ENCODE peak calls at places on chromosome 2, in seven cellular contexts. U is A549, X is esophagus squamous epithelium, Y is adrenal gland, L is HCT116, C is gastrocnemius medialis, T is endothelial cell of umbilical vein. B is an unnamed sample.
A peak's percentile ranks its signal among the peaks of the same experiment; 100 is the strongest.

GRCh38 chr2:55133467-55134315 is 83.4 kb upstream of the RTN4 start:
- DNase-seq in C (no peak), L (no peak), U (no peak), Y (peak; percentile 48), X (no peak), T (peak; percentile 61), B (no peak)

GRCh38 chr2:241121008-241121407 is 18.9 kb upstream of the MTERF4 start:
- DNase-seq in L (no peak), Y (no peak), X (no peak), C (no peak), U (no peak), T (no peak), B (no peak)

GRCh38 chr2:84906900-84907714 is 1.7 kb downstream of the TMSB10 start:
- DNase-seq in U (peak; percentile 93), T (peak; percentile 72), L (peak; percentile 83), C (peak; percentile 31), Y (peak; percentile 50), X (peak; percentile 52), B (peak; percentile 91)

GRCh38 chr2:69434753-69435152 is 2.5 kb downstream of the NFU1 start:
- DNase-seq in U (no peak), Y (no peak), C (no peak), T (no peak), X (no peak), L (no peak), B (no peak)

GRCh38 chr2:237122214-237122666 is 36.6 kb downstream of the COPS8 start:
- DNase-seq in Y (peak; percentile 67), U (peak; percentile 35), X (no peak), C (peak; percentile 49), L (peak; percentile 79), T (peak; percentile 64), B (no peak)

GRCh38 chr2:208999911-209000310 is 423.9 kb upstream of the MAP2 start:
- DNase-seq in L (no peak), X (no peak), T (no peak), C (no peak), Y (no peak), U (no peak), B (no peak)

GRCh38 chr2:12666445-12666844 is 50.3 kb upstream of the TRIB2 start:
- DNase-seq in C (no peak), L (no peak), Y (no peak), U (no peak), T (no peak), X (no peak), B (no peak)

GRCh38 chr2:101496279-101496678 is 21.4 kb upstream of the RFX8 start:
- DNase-seq in U (no peak), Y (no peak), T (no peak), C (no peak), L (no peak), X (no peak), B (no peak)

GRCh38 chr2:193963472-193964119 is 1693.4 kb upstream of the SLC39A10 start:
- DNase-seq in T (peak; percentile 65), L (peak; percentile 36), U (no peak), Y (peak; percentile 6), X (no peak), C (no peak), B (no peak)

GRCh38 chr2:234789926-234790325 is 161.9 kb upstream of the SH3BP4 start:
- DNase-seq in X (no peak), T (no peak), U (no peak), C (no peak), Y (no peak), L (no peak), B (no peak)

GRCh38 chr2:234393352-234393751 is 103.5 kb downstream of the ARL4C start:
- DNase-seq in Y (no peak), U (no peak), T (no peak), L (no peak), X (no peak), C (no peak), B (no peak)

GRCh38 chr2:192230864-192231453 is 36.2 kb upstream of the TMEFF2 start:
- DNase-seq in L (no peak), T (no peak), C (no peak), X (no peak), U (no peak), Y (no peak), B (no peak)

DNA sequence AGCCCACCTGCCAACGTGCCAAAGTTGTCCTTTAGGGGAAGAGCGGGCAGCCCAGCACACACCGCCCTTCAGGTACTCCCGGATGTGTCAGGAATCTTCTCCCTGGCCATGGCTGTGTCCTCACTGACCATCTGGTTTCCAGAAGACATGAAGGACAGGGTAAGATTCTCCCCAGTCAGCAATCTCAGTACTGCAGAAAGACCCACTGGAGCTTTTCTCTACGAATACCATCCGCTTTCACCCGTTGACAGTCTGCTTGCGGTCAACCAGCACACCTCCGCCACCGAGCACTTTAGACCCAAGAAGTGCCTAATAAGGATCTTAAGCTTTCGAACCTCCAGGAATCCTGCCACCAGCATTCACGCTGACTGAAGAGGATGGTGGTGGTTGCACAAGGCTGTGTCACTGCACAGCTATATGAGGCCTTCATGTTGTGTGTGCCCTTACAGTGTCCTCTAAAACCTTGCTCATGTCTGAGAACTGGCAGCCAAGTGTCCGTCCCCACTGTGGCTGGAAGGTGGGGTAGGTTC is 42.7 kb upstream of the ITM2C start:
- DNase-seq in X (no peak), T (no peak), C (no peak), U (no peak), Y (no peak), L (no peak), B (no peak)
- TF ChIP-seq POLR2A in X (no peak), T (no peak), C (no peak), U (no peak), Y (no peak), L (no peak), B (no peak)

DNA sequence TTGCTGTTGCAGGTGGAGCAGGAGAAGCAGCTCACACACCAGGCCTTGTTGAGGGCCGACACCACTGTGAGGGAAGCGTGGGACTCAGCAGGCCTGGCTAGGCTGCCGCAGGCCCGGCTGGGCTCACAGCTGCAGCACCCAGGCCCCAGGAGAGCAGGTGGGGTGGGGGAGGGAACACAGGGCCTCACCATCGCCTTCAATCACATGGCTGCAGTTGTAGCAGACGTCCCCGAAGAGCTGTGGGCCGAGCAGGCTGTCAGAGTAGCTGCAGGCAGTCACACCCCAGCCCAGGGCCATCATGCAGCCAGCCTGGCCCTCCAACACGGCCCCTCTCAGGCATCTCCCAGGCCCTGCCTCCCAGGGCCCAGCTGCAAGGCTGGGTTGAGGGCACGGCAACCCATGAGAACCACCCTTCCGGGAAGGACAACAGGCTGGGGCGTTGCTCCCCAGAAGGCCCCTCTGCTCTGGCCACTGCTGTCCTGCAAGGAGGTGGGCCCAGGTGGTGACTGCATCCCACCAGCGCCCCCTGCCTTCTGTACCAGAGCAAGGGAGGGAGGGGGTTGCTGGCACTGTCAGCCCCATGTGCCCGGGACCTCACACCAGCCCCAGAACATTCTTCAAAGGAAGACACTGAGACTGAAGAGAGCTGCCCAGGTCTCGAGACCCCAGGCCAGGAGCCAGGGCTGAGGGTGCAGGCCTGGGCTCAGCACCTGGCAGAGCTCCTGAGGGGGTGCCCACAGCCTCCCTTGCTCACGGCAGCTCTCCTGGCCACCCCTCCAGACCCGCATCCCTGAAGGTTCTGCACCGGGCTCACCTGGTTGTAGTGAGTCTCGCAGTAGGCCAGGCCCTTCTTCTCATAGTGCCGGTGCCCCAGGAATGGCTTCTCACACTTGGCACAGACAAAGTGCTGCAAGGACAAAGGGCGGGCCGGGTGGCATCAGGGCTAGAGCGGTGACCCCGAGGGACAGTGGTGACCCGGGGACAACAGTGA is 5.6 kb upstream of the GPR17 start:
- DNase-seq in L (no peak), C (no peak), U (no peak), X (no peak), T (no peak), Y (no peak), B (peak; percentile 93)
- H3K4me1 ChIP-seq in L (peaks cover 8% of the 10 kb centered on the region), C (peaks cover 14% of the 10 kb centered on the region), U (peaks cover 15% of the 10 kb centered on the region), X (peaks cover 51% of the 10 kb centered on the region), T (peaks cover 39% of the 10 kb centered on the region), Y (peaks cover 4% of the 10 kb centered on the region), B (peaks cover 64% of the 10 kb centered on the region)

DNA sequence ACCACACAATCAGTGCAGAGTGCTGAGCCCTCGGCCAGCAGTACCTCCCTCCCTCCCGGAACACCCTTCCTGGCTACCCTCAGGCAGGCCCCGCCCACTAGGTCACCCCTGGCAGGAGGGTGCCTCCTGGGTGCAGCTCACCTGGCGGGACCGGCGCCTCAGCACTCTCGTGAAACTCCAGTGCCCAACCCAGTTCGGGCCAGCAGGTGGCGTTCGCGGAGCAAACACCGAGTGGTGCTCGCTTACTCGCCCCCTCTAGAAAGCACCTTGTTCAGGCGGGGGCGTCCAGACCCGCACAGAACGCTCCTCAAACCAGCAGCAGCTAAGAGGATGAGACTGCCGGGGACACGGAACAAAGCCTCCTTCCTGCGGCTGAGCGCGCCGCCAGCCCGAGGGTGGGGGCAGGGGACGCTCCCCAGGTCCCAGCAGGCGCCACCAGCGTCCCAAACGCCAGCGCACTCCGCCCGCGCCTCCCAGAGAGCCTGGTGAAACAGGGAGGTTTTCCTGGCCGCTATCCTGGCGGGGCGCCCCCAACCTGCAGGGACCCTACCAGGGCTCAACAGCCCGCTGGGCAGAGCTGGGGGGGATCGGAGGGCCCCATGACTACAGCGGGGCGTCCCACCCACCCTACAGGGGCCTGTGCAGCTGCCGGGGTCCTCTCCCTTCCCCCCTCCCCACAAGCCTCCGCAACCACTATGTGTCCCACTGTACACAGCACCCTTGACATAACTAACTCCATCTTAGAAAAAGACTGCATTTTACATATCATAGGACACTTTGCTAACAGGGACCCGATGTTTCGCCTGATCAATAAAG is 44.7 kb downstream of the MRPS5 start:
- DNase-seq in C (peak; percentile 30), T (peak; percentile 57), U (peak; percentile 79), Y (peak; percentile 74), L (peak; percentile 63), X (no peak), B (peak; percentile 94)
- TF ChIP-seq POLR2A in C (no peak), T (no peak), U (no peak), Y (no peak), L (no peak), X (no peak), B (no peak)

GRCh38 chr2:20210462-20210861 is 14.5 kb downstream of the SDC1 start:
- DNase-seq in C (no peak), Y (no peak), T (no peak), X (no peak), L (no peak), U (no peak), B (no peak)

GRCh38 chr2:20212459-20212870 is 12.5 kb downstream of the SDC1 start:
- DNase-seq in C (no peak), X (no peak), T (peak; percentile 31), L (no peak), Y (no peak), U (no peak), B (no peak)

GRCh38 chr2:20211420-20211819 is 13.5 kb downstream of the SDC1 start:
- DNase-seq in Y (no peak), X (no peak), U (no peak), L (no peak), C (no peak), T (no peak), B (no peak)

GRCh38 chr2:20212871-20213503 is 11.9 kb downstream of the SDC1 start:
- DNase-seq in U (no peak), T (peak; percentile 9), X (no peak), C (no peak), Y (peak; percentile 39), L (no peak), B (no peak)

DNA sequence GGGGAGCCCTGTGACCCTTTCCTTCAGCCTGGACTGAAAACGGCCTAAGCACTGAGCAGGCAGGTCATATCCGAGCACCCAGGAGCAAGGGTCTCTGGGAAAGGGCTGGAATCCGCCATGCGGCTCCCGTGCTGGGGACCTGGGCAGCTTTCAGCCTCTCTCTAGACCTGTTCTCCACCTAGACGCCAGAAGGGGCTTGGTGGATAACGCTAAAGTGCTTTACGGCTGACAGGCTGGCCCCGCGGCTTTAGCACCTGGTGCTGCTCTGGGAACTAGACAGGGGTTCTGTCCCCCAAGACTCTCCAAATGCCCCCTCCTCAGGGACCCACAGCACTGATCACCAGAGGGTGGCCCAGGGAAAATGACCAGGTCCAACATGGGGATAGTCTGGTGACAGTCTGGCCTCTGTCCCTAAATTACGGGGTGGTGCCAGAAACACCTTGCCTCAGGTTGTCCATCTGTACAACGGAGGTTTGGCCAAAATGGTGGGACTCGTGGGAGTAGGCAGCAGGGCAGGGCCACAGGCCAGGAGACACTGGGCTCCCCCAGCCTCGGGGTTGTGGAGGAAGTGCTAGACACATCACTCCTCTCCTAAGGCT is 13.0 kb downstream of the SDC1 start:
- DNase-seq in X (no peak), Y (no peak), U (no peak), T (no peak), L (no peak), C (no peak), B (no peak)
- H3K4me1 ChIP-seq in X (peaks cover 100% of the 10 kb centered on the region), Y (peaks cover 16% of the 10 kb centered on the region), U (peaks cover 57% of the 10 kb centered on the region), T (peaks cover 6% of the 10 kb centered on the region), L (no peaks in the 10 kb centered on the region), C (no peaks in the 10 kb centered on the region), B (peaks cover 4% of the 10 kb centered on the region)